ENCODE peak calls at places on chromosomes 4 and X, in eight cellular contexts. One of them, this sample, is unnamed.

GRCh38 chr4:107906458-107907100 is 24.8 kb upstream of the CYP2U1 start:
- DNase-seq in progenitor cell of endocrine pancreas: no peak
- DNase-seq in dorsolateral prefrontal cortex: no peak
- DNase-seq in left lung: no peak
- DNase-seq in right atrium auricular region: no peak
- DNase-seq in colonic mucosa: no peak
- DNase-seq in MCF 10A: no peak
- DNase-seq in esophagus squamous epithelium: no peak
- DNase-seq in this sample: no peak

GRCh38 chr4:175905939-175906338 is 93.9 kb upstream of the GPM6A start:
- DNase-seq in progenitor cell of endocrine pancreas: no peak
- DNase-seq in dorsolateral prefrontal cortex: no peak
- DNase-seq in left lung: no peak
- DNase-seq in right atrium auricular region: no peak
- DNase-seq in colonic mucosa: no peak
- DNase-seq in MCF 10A: no peak
- DNase-seq in esophagus squamous epithelium: no peak
- DNase-seq in this sample: no peak

GRCh38 chr4:147831452-147832192 is 99.7 kb downstream of the ARHGAP10 start:
- DNase-seq in progenitor cell of endocrine pancreas: no peak
- DNase-seq in dorsolateral prefrontal cortex: no peak
- DNase-seq in left lung: no peak
- DNase-seq in right atrium auricular region: peak
- DNase-seq in colonic mucosa: peak
- DNase-seq in MCF 10A: peak
- DNase-seq in esophagus squamous epithelium: no peak
- DNase-seq in this sample: no peak

GRCh38 chr4:9825049-9825448 is 43.6 kb downstream of the DRD5 start:
- DNase-seq in progenitor cell of endocrine pancreas: no peak
- DNase-seq in dorsolateral prefrontal cortex: no peak
- DNase-seq in left lung: no peak
- DNase-seq in right atrium auricular region: no peak
- DNase-seq in colonic mucosa: no peak
- DNase-seq in MCF 10A: no peak
- DNase-seq in esophagus squamous epithelium: no peak
- DNase-seq in this sample: no peak

GRCh38 chrX:68945603-68946228 is 116.9 kb downstream of the EFNB1 start:
- DNase-seq in progenitor cell of endocrine pancreas: peak
- DNase-seq in dorsolateral prefrontal cortex: no peak
- DNase-seq in left lung: no peak
- DNase-seq in right atrium auricular region: peak
- DNase-seq in colonic mucosa: peak
- DNase-seq in MCF 10A: peak
- DNase-seq in esophagus squamous epithelium: no peak
- DNase-seq in this sample: no peak

GRCh38 chrX:150690126-150690525 is 3.1 kb upstream of the MTMR1 start:
- DNase-seq in progenitor cell of endocrine pancreas: no peak
- DNase-seq in dorsolateral prefrontal cortex: no peak
- DNase-seq in left lung: no peak
- DNase-seq in right atrium auricular region: no peak
- DNase-seq in colonic mucosa: no peak
- DNase-seq in MCF 10A: peak
- DNase-seq in esophagus squamous epithelium: no peak
- DNase-seq in this sample: no peak

GRCh38 chr4:135670548-135670947 is 1469.0 kb upstream of the PABPC4L start:
- DNase-seq in progenitor cell of endocrine pancreas: no peak
- DNase-seq in dorsolateral prefrontal cortex: no peak
- DNase-seq in left lung: no peak
- DNase-seq in right atrium auricular region: no peak
- DNase-seq in colonic mucosa: no peak
- DNase-seq in MCF 10A: no peak
- DNase-seq in esophagus squamous epithelium: no peak
- DNase-seq in this sample: no peak

GRCh38 chr4:21856754-21857153 is 91.8 kb downstream of the KCNIP4 start:
- DNase-seq in progenitor cell of endocrine pancreas: no peak
- DNase-seq in dorsolateral prefrontal cortex: no peak
- DNase-seq in left lung: no peak
- DNase-seq in right atrium auricular region: no peak
- DNase-seq in colonic mucosa: no peak
- DNase-seq in MCF 10A: no peak
- DNase-seq in esophagus squamous epithelium: no peak
- DNase-seq in this sample: no peak

GRCh38 chrX:57285001-57285400 is 1.5 kb upstream of the FAAH2 start:
- DNase-seq in progenitor cell of endocrine pancreas: no peak
- DNase-seq in dorsolateral prefrontal cortex: no peak
- DNase-seq in left lung: no peak
- DNase-seq in right atrium auricular region: no peak
- DNase-seq in colonic mucosa: no peak
- DNase-seq in MCF 10A: no peak
- DNase-seq in esophagus squamous epithelium: no peak
- DNase-seq in this sample: no peak

DNA sequence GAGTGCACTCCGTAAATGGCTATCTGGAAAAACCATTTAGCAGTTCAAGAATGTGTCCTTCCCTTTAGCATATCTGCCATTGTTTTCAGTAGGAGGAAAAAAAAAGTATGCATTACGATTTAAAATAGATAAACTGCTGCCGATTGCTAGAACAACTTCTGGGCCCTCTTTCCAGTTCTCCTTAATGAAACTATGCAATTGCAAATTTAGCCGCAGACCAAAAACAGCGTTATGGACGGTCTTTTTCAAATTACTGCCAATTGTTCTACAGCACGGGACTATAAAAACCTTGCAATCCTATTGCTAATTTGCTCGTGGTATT is 1.3 kb upstream of the CAMK2D start:
- DNase-seq in progenitor cell of endocrine pancreas: no peak
- DNase-seq in dorsolateral prefrontal cortex: no peak
- DNase-seq in left lung: no peak
- DNase-seq in right atrium auricular region: no peak
- DNase-seq in colonic mucosa: no peak
- DNase-seq in MCF 10A: no peak
- DNase-seq in esophagus squamous epithelium: no peak
- DNase-seq in this sample: no peak
- TF ChIP-seq CTCF in progenitor cell of endocrine pancreas: peak
- TF ChIP-seq CTCF in dorsolateral prefrontal cortex: no peak
- TF ChIP-seq CTCF in left lung: no peak
- TF ChIP-seq CTCF in right atrium auricular region: no peak
- TF ChIP-seq CTCF in colonic mucosa: no peak
- TF ChIP-seq CTCF in MCF 10A: no peak
- TF ChIP-seq CTCF in esophagus squamous epithelium: peak
- TF ChIP-seq CTCF in this sample: no peak

DNA sequence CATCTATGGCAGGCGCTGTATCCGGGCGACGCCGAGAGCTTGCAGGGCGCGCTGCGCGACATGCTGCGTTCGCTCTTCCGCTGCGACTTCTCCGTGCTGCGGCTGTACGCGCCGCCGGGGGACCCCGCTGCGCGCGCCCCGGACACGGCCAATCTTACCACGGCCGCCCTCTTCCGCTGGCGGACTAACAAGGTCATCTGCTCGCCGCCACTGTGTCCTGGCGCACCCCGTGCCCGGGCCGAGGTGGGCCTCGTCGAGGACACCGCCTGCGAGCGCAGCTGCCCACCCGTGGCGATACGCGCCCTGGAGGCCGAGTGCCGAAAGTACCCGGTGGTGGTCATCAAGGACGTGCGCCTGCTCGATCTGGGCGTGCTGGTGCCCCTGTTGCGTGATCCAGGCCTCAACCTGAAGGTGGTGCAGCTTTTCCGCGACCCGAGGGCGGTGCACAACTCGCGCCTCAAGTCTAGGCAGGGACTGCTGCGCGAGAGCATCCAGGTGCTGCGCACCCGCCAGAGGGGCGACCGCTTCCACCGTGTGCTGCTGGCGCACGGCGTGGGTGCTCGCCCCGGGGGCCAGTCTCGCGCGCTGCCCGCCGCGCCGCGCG is 874 bp downstream of the CHST7 start:
- DNase-seq in progenitor cell of endocrine pancreas: peak
- DNase-seq in dorsolateral prefrontal cortex: no peak
- DNase-seq in left lung: peak
- DNase-seq in right atrium auricular region: no peak
- DNase-seq in colonic mucosa: no peak
- DNase-seq in MCF 10A: no peak
- DNase-seq in esophagus squamous epithelium: no peak
- DNase-seq in this sample: no peak
- TF ChIP-seq CTCF in progenitor cell of endocrine pancreas: no peak
- TF ChIP-seq CTCF in dorsolateral prefrontal cortex: no peak
- TF ChIP-seq CTCF in left lung: no peak
- TF ChIP-seq CTCF in right atrium auricular region: no peak
- TF ChIP-seq CTCF in colonic mucosa: no peak
- TF ChIP-seq CTCF in MCF 10A: no peak
- TF ChIP-seq CTCF in esophagus squamous epithelium: no peak
- TF ChIP-seq CTCF in this sample: no peak

DNA sequence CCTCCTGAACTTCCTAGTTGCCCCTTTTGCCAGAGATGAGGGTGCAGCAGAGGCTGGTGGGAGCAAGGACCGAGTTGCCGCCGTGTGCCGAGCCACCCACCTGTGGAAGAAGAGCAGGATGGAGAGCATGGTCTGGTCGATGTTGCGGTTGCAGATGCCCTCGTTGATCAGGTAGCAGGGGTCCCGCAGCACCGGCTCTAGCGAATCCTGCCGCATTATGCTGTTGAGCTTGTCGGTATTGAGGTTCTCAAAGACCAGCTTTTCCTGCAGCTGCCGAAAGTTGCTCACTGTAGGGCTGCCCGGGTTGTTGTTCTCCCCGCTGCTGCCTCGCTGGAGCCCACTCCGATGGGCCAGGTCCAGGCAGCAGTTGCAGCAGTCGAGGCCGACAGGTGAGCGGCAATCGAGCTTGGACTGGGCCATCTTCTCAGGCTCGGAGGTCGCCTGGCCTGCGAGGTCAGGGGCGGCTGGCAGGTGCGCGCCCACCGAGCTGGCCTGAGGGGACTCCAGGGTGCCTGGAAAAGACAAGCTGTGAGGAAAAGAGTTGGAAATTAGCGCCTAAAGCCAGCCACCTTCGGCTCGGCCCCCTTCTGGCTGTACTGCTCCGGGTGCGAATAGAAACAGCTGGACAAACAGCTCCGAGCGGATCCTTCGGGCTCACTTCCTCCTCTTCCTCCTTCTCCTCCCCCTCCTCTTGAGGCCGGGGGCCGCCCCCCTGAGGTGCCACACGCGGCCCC is 420 bp downstream of the TSC22D3 start:
- DNase-seq in progenitor cell of endocrine pancreas: no peak
- DNase-seq in dorsolateral prefrontal cortex: no peak
- DNase-seq in left lung: no peak
- DNase-seq in right atrium auricular region: no peak
- DNase-seq in colonic mucosa: no peak
- DNase-seq in MCF 10A: no peak
- DNase-seq in esophagus squamous epithelium: no peak
- DNase-seq in this sample: no peak
- TF ChIP-seq CTCF in progenitor cell of endocrine pancreas: no peak
- TF ChIP-seq CTCF in dorsolateral prefrontal cortex: no peak
- TF ChIP-seq CTCF in left lung: no peak
- TF ChIP-seq CTCF in right atrium auricular region: no peak
- TF ChIP-seq CTCF in colonic mucosa: no peak
- TF ChIP-seq CTCF in MCF 10A: no peak
- TF ChIP-seq CTCF in esophagus squamous epithelium: no peak
- TF ChIP-seq CTCF in this sample: no peak

GRCh38 chr4:82687531-82687930 is 111.1 kb downstream of the SCD5 start:
- DNase-seq in progenitor cell of endocrine pancreas: no peak
- DNase-seq in dorsolateral prefrontal cortex: no peak
- DNase-seq in left lung: no peak
- DNase-seq in right atrium auricular region: no peak
- DNase-seq in colonic mucosa: no peak
- DNase-seq in MCF 10A: no peak
- DNase-seq in esophagus squamous epithelium: no peak
- DNase-seq in this sample: no peak
- TF ChIP-seq CTCF in progenitor cell of endocrine pancreas: no peak
- TF ChIP-seq CTCF in dorsolateral prefrontal cortex: no peak
- TF ChIP-seq CTCF in left lung: no peak
- TF ChIP-seq CTCF in right atrium auricular region: no peak
- TF ChIP-seq CTCF in colonic mucosa: no peak
- TF ChIP-seq CTCF in MCF 10A: no peak
- TF ChIP-seq CTCF in esophagus squamous epithelium: no peak
- TF ChIP-seq CTCF in this sample: no peak

DNA sequence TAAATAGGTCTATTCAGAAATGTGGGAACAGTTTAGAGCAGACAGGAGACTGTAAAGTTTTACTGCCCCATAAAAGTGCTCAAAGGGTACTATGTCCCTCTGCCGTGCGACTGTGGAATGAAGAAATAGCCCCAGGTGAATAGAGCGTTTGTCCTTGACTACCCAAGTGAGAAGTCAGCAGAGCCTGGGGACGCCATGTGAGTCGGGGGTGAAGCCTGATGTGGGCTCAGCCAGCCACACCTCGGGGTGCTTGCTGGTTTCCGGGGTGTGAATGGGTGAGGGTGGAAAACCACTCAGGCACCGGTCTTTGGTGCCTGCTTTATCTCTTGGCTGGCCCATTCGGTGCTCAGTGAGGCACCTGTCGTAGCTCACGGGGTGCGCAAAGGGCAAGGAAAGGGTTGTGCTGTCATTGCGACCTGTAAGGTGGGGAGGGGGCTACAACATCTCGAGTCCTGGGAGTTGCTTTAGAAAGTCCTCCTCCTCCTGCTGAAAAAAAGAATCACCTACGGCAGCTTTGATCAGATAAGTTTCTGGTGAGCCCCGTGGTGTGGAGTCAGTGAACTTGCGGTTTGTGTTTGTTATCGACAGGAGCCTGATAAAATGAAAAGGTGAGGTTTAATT is 895 bp downstream of the TRIM2 start:
- DNase-seq in progenitor cell of endocrine pancreas: no peak
- DNase-seq in dorsolateral prefrontal cortex: no peak
- DNase-seq in left lung: no peak
- DNase-seq in right atrium auricular region: no peak
- DNase-seq in colonic mucosa: peak
- DNase-seq in MCF 10A: no peak
- DNase-seq in esophagus squamous epithelium: no peak
- DNase-seq in this sample: no peak
- TF ChIP-seq CTCF in progenitor cell of endocrine pancreas: peak
- TF ChIP-seq CTCF in dorsolateral prefrontal cortex: no peak
- TF ChIP-seq CTCF in left lung: no peak
- TF ChIP-seq CTCF in right atrium auricular region: no peak
- TF ChIP-seq CTCF in colonic mucosa: no peak
- TF ChIP-seq CTCF in MCF 10A: no peak
- TF ChIP-seq CTCF in esophagus squamous epithelium: no peak
- TF ChIP-seq CTCF in this sample: no peak

DNA sequence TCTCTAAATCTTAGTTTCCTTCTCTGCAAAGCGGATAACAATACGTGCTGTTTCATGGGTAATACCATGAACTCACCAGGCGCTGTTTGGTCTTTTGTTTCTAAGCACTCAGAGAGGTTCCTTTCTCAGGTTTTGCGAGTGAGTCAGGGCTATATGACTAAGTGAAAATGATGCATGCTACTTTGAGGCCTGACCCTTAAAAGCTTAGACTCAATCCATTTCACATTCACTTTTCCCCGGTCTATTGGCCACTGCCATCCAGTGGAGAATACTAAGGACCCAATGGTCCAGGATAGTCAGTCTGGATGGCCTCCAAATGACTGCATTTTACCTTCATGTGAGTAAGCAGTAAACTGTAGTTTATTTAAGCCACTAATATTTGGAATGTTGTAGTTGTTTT is 400.8 kb upstream of the SLIT2 start:
- DNase-seq in progenitor cell of endocrine pancreas: no peak
- DNase-seq in dorsolateral prefrontal cortex: no peak
- DNase-seq in left lung: no peak
- DNase-seq in right atrium auricular region: no peak
- DNase-seq in colonic mucosa: no peak
- DNase-seq in MCF 10A: peak
- DNase-seq in esophagus squamous epithelium: no peak
- DNase-seq in this sample: no peak
- TF ChIP-seq CTCF in progenitor cell of endocrine pancreas: no peak
- TF ChIP-seq CTCF in dorsolateral prefrontal cortex: no peak
- TF ChIP-seq CTCF in left lung: no peak
- TF ChIP-seq CTCF in right atrium auricular region: no peak
- TF ChIP-seq CTCF in colonic mucosa: no peak
- TF ChIP-seq CTCF in MCF 10A: no peak
- TF ChIP-seq CTCF in esophagus squamous epithelium: peak
- TF ChIP-seq CTCF in this sample: no peak

GRCh38 chr4:1036976-1037810 is 25.8 kb downstream of the FGFRL1 start:
- DNase-seq in progenitor cell of endocrine pancreas: no peak
- DNase-seq in dorsolateral prefrontal cortex: no peak
- DNase-seq in left lung: no peak
- DNase-seq in right atrium auricular region: no peak
- DNase-seq in colonic mucosa: no peak
- DNase-seq in MCF 10A: no peak
- DNase-seq in esophagus squamous epithelium: no peak
- DNase-seq in this sample: no peak
- TF ChIP-seq CTCF in progenitor cell of endocrine pancreas: no peak
- TF ChIP-seq CTCF in dorsolateral prefrontal cortex: no peak
- TF ChIP-seq CTCF in left lung: no peak
- TF ChIP-seq CTCF in right atrium auricular region: no peak
- TF ChIP-seq CTCF in colonic mucosa: no peak
- TF ChIP-seq CTCF in MCF 10A: no peak
- TF ChIP-seq CTCF in esophagus squamous epithelium: no peak
- TF ChIP-seq CTCF in this sample: no peak